ENCODE peak calls at places on chromosome 10, in six cellular contexts. One of them, this sample, is unnamed.

GRCh38 chr10:6843477-6843876 is 263.4 kb upstream of the PRKCQ start:
- DNase-seq in T-helper 2 cell: no peak
- DNase-seq in epithelial cell of prostate: no peak
- DNase-seq in fibroblast of mammary gland: peak; percentile 11
- DNase-seq in AG08395: no peak
- DNase-seq in choroid plexus epithelial cell: no peak
- DNase-seq in this sample: peak; percentile 5

GRCh38 chr10:27893320-27894014 is 105.4 kb downstream of the ODAD2 start:
- DNase-seq in T-helper 2 cell: peak; percentile 3
- DNase-seq in choroid plexus epithelial cell: no peak
- DNase-seq in fibroblast of mammary gland: peak; percentile 47
- DNase-seq in epithelial cell of prostate: peak; percentile 14
- DNase-seq in AG08395: peak; percentile 45
- DNase-seq in this sample: peak; percentile 85

GRCh38 chr10:79947083-79947415 is 1.9 kb downstream of the SFTPD start:
- DNase-seq in AG08395: no peak
- DNase-seq in T-helper 2 cell: no peak
- DNase-seq in epithelial cell of prostate: no peak
- DNase-seq in choroid plexus epithelial cell: no peak
- DNase-seq in fibroblast of mammary gland: no peak
- DNase-seq in this sample: peak; percentile 23

GRCh38 chr10:15188629-15189028 is 20.1 kb upstream of the NMT2 start:
- DNase-seq in AG08395: no peak
- DNase-seq in choroid plexus epithelial cell: no peak
- DNase-seq in T-helper 2 cell: no peak
- DNase-seq in epithelial cell of prostate: no peak
- DNase-seq in fibroblast of mammary gland: no peak
- DNase-seq in this sample: no peak

GRCh38 chr10:68598978-68599753 is 39.0 kb downstream of the TET1 start:
- DNase-seq in AG08395: peak; percentile 40
- DNase-seq in T-helper 2 cell: no peak
- DNase-seq in choroid plexus epithelial cell: no peak
- DNase-seq in fibroblast of mammary gland: peak; percentile 72
- DNase-seq in epithelial cell of prostate: no peak
- DNase-seq in this sample: peak; percentile 23

GRCh38 chr10:126422561-126422960 is 34.3 kb upstream of the ADAM12 start:
- DNase-seq in choroid plexus epithelial cell: peak; percentile 43
- DNase-seq in AG08395: no peak
- DNase-seq in fibroblast of mammary gland: peak; percentile 20
- DNase-seq in T-helper 2 cell: no peak
- DNase-seq in epithelial cell of prostate: no peak
- DNase-seq in this sample: no peak

GRCh38 chr10:129937351-129937751 is 26.7 kb downstream of the EBF3 start:
- DNase-seq in choroid plexus epithelial cell: no peak
- DNase-seq in fibroblast of mammary gland: no peak
- DNase-seq in AG08395: no peak
- DNase-seq in T-helper 2 cell: no peak
- DNase-seq in epithelial cell of prostate: no peak
- DNase-seq in this sample: no peak

GRCh38 chr10:92965314-92965713 is 95.3 kb upstream of the CYP26C1 start:
- DNase-seq in fibroblast of mammary gland: peak; percentile 67
- DNase-seq in epithelial cell of prostate: no peak
- DNase-seq in AG08395: peak; percentile 24
- DNase-seq in T-helper 2 cell: no peak
- DNase-seq in choroid plexus epithelial cell: peak; percentile 74
- DNase-seq in this sample: peak; percentile 76

GRCh38 chr10:123930340-123931001 is 38.9 kb upstream of the CPXM2 start:
- DNase-seq in choroid plexus epithelial cell: no peak
- DNase-seq in epithelial cell of prostate: no peak
- DNase-seq in T-helper 2 cell: no peak
- DNase-seq in fibroblast of mammary gland: peak; percentile 94
- DNase-seq in AG08395: peak; percentile 93
- DNase-seq in this sample: no peak

GRCh38 chr10:117488004-117488403 is 54.5 kb upstream of the EMX2 start:
- DNase-seq in AG08395: no peak
- DNase-seq in choroid plexus epithelial cell: no peak
- DNase-seq in epithelial cell of prostate: no peak
- DNase-seq in T-helper 2 cell: no peak
- DNase-seq in fibroblast of mammary gland: no peak
- DNase-seq in this sample: no peak

GRCh38 chr10:70253878-70254765 is 20.9 kb upstream of the PPA1 start:
- DNase-seq in T-helper 2 cell: no peak
- DNase-seq in epithelial cell of prostate: no peak
- DNase-seq in choroid plexus epithelial cell: no peak
- DNase-seq in AG08395: no peak
- DNase-seq in fibroblast of mammary gland: no peak
- DNase-seq in this sample: no peak

GRCh38 chr10:98414932-98415709 is at the start of gene PYROXD2:
- DNase-seq in fibroblast of mammary gland: peak; percentile 86
- DNase-seq in choroid plexus epithelial cell: peak; percentile 95
- DNase-seq in AG08395: peak; percentile 99
- DNase-seq in epithelial cell of prostate: peak; percentile 55
- DNase-seq in T-helper 2 cell: peak; percentile 42
- DNase-seq in this sample: peak; percentile 95

GRCh38 chr10:29102233-29102632 is 186.6 kb upstream of the LYZL1 start:
- DNase-seq in choroid plexus epithelial cell: no peak
- DNase-seq in epithelial cell of prostate: no peak
- DNase-seq in T-helper 2 cell: no peak
- DNase-seq in fibroblast of mammary gland: no peak
- DNase-seq in AG08395: no peak
- DNase-seq in this sample: no peak

GRCh38 chr10:72097448-72098300 is 9.3 kb upstream of the SPOCK2 start:
- DNase-seq in fibroblast of mammary gland: peak; percentile 98
- DNase-seq in choroid plexus epithelial cell: peak; percentile 91
- DNase-seq in epithelial cell of prostate: peak; percentile 41
- DNase-seq in T-helper 2 cell: no peak
- DNase-seq in AG08395: peak; percentile 50
- DNase-seq in this sample: peak; percentile 57

GRCh38 chr10:21740989-21741388 is 207.0 kb downstream of the MLLT10 start:
- DNase-seq in choroid plexus epithelial cell: peak; percentile 31
- DNase-seq in AG08395: no peak
- DNase-seq in fibroblast of mammary gland: no peak
- DNase-seq in epithelial cell of prostate: no peak
- DNase-seq in T-helper 2 cell: peak; percentile 36
- DNase-seq in this sample: no peak

GRCh38 chr10:50286517-50286916 is 35.2 kb upstream of the ASAH2 start:
- DNase-seq in AG08395: peak; percentile 66
- DNase-seq in fibroblast of mammary gland: peak; percentile 90
- DNase-seq in choroid plexus epithelial cell: peak; percentile 37
- DNase-seq in T-helper 2 cell: no peak
- DNase-seq in epithelial cell of prostate: no peak
- DNase-seq in this sample: no peak

GRCh38 chr10:123459371-123460224 is 206.6 kb upstream of the GPR26 start:
- DNase-seq in choroid plexus epithelial cell: no peak
- DNase-seq in T-helper 2 cell: no peak
- DNase-seq in fibroblast of mammary gland: no peak
- DNase-seq in epithelial cell of prostate: no peak
- DNase-seq in AG08395: no peak
- DNase-seq in this sample: no peak

GRCh38 chr10:30186371-30186875 is 127.0 kb upstream of the JCAD start:
- DNase-seq in AG08395: peak; percentile 12
- DNase-seq in fibroblast of mammary gland: peak; percentile 21
- DNase-seq in T-helper 2 cell: no peak
- DNase-seq in choroid plexus epithelial cell: no peak
- DNase-seq in epithelial cell of prostate: no peak
- DNase-seq in this sample: peak; percentile 75

GRCh38 chr10:98624963-98625362 is 178.2 kb upstream of the HPS1 start:
- DNase-seq in AG08395: no peak
- DNase-seq in T-helper 2 cell: no peak
- DNase-seq in fibroblast of mammary gland: no peak
- DNase-seq in choroid plexus epithelial cell: no peak
- DNase-seq in epithelial cell of prostate: no peak
- DNase-seq in this sample: no peak

GRCh38 chr10:4515711-4516110 is 310.3 kb upstream of the AKR1E2 start:
- DNase-seq in fibroblast of mammary gland: no peak
- DNase-seq in epithelial cell of prostate: no peak
- DNase-seq in T-helper 2 cell: no peak
- DNase-seq in choroid plexus epithelial cell: no peak
- DNase-seq in AG08395: no peak
- DNase-seq in this sample: no peak

GRCh38 chr10:128859738-128860386 is 607.2 kb upstream of the MGMT start:
- DNase-seq in fibroblast of mammary gland: peak; percentile 39
- DNase-seq in AG08395: peak; percentile 27
- DNase-seq in epithelial cell of prostate: no peak
- DNase-seq in choroid plexus epithelial cell: peak; percentile 19
- DNase-seq in T-helper 2 cell: no peak
- DNase-seq in this sample: peak; percentile 54

GRCh38 chr10:13087986-13088618 is 11.9 kb upstream of the OPTN start:
- DNase-seq in epithelial cell of prostate: peak; percentile 34
- DNase-seq in T-helper 2 cell: no peak
- DNase-seq in choroid plexus epithelial cell: peak; percentile 91
- DNase-seq in AG08395: peak; percentile 68
- DNase-seq in fibroblast of mammary gland: peak; percentile 93
- DNase-seq in this sample: no peak

GRCh38 chr10:119737827-119738226 is 12.0 kb downstream of the INPP5F start:
- DNase-seq in epithelial cell of prostate: peak; percentile 60
- DNase-seq in choroid plexus epithelial cell: peak; percentile 89
- DNase-seq in T-helper 2 cell: no peak
- DNase-seq in fibroblast of mammary gland: peak; percentile 83
- DNase-seq in AG08395: peak; percentile 91
- DNase-seq in this sample: peak; percentile 93